ENCODE peak calls at places on chromosome 7, in four cellular contexts. One of them, this sample, is unnamed.

GRCh38 chr7:3438352-3438751 is 137.3 kb downstream of the SDK1 start:
- DNase-seq in iris pigment epithelial cell: no peak
- DNase-seq in H7: no peak
- DNase-seq in A549: no peak
- DNase-seq in this sample: no peak

GRCh38 chr7:143331179-143331825 is 15.4 kb downstream of the CLCN1 start:
- DNase-seq in iris pigment epithelial cell: peak
- DNase-seq in H7: no peak
- DNase-seq in A549: peak
- DNase-seq in this sample: peak

GRCh38 chr7:107580716-107581383 is 804 bp downstream of the BCAP29 start:
- DNase-seq in iris pigment epithelial cell: no peak
- DNase-seq in H7: no peak
- DNase-seq in A549: no peak
- DNase-seq in this sample: no peak

GRCh38 chr7:139358541-139359365 is 941 bp upstream of the LUC7L2 start:
- DNase-seq in iris pigment epithelial cell: no peak
- DNase-seq in H7: no peak
- DNase-seq in A549: peak
- DNase-seq in this sample: peak

GRCh38 chr7:981793-982510 is 1.0 kb upstream of the CYP2W1 start:
- DNase-seq in iris pigment epithelial cell: no peak
- DNase-seq in H7: no peak
- DNase-seq in A549: no peak
- DNase-seq in this sample: no peak

GRCh38 chr7:132516042-132516840 is 60.0 kb downstream of the PLXNA4 start:
- DNase-seq in iris pigment epithelial cell: peak
- DNase-seq in H7: no peak
- DNase-seq in A549: no peak
- DNase-seq in this sample: peak

GRCh38 chr7:74726309-74727101 is 47.3 kb upstream of the NCF1 start:
- DNase-seq in iris pigment epithelial cell: no peak
- DNase-seq in H7: no peak
- DNase-seq in A549: no peak
- DNase-seq in this sample: no peak

GRCh38 chr7:6228865-6229264 is 43.6 kb downstream of the CYTH3 start:
- DNase-seq in iris pigment epithelial cell: no peak
- DNase-seq in H7: no peak
- DNase-seq in A549: no peak
- DNase-seq in this sample: peak

GRCh38 chr7:158407581-158408331 is 179.9 kb downstream of the PTPRN2 start:
- DNase-seq in iris pigment epithelial cell: peak
- DNase-seq in H7: peak
- DNase-seq in A549: peak
- DNase-seq in this sample: peak

This sample was measured in GM23248.